ENCODE peak calls at places on chromosomes 16 and 17, in ten cellular contexts. S is mucosa of gallbladder; G is heart right ventricle; Q is HuH-7; H is RCC 7860; A is sigmoid colon; J is stimulated activated CD8-positive, alpha-beta memory T cell treated with anti-CD3 and anti-CD28 coated beads, Interleukin-2, amount 100 ng/mL, for 48 hours; T is posterior cingulate gyrus; I is GM19239; M is lung. P is an unnamed sample.

GRCh38 chr17:71482625-71483024 is 638.2 kb upstream of the SOX9 start:
- DNase-seq in A (no peak), J (no peak), G (no peak), H (no peak), S (no peak), Q (no peak), T (no peak), M (no peak), I (no peak), P (no peak)

GRCh38 chr17:33560165-33560564 is 267.1 kb upstream of the ASIC2 start:
- DNase-seq in H (peak), A (no peak), J (no peak), S (no peak), M (no peak), I (no peak), T (no peak), G (no peak), Q (no peak), P (peak)

GRCh38 chr16:85153656-85154091 is 41.4 kb upstream of the CIBAR2 start:
- DNase-seq in S (no peak), M (no peak), H (no peak), Q (no peak), J (no peak), G (peak), A (no peak), T (no peak), I (no peak), P (no peak)

GRCh38 chr17:34436607-34437006 is 73.6 kb upstream of the CCL1 start:
- DNase-seq in Q (no peak), J (no peak), T (no peak), I (no peak), S (no peak), G (no peak), M (no peak), H (no peak), A (no peak), P (no peak)

GRCh38 chr16:85139888-85140339 is 27.6 kb upstream of the CIBAR2 start:
- DNase-seq in S (no peak), M (no peak), T (no peak), G (no peak), J (no peak), I (no peak), H (no peak), Q (peak), A (no peak), P (no peak)

GRCh38 chr17:39223907-39224777 is 1.6 kb downstream of the STAC2 start:
- DNase-seq in I (no peak), G (no peak), Q (no peak), H (no peak), A (no peak), M (no peak), T (no peak), S (no peak), J (no peak), P (no peak)

GRCh38 chr17:10205549-10206185 is 7.3 kb upstream of the GAS7 start:
- DNase-seq in Q (no peak), G (no peak), M (no peak), T (no peak), J (no peak), S (no peak), H (no peak), A (no peak), I (no peak), P (no peak)

GRCh38 chr17:39738568-39738901 is 797 bp downstream of the GRB7 start:
- DNase-seq in M (no peak), A (no peak), J (no peak), Q (peak), G (no peak), T (no peak), H (no peak), I (peak), S (no peak), P (no peak)

GRCh38 chr16:10871157-10871991 is 5.6 kb upstream of the CIITA start:
- DNase-seq in T (peak), S (peak), M (peak), H (peak), J (peak), G (peak), A (peak), Q (no peak), I (peak), P (peak)

GRCh38 chr16:67926181-67926742 is 5.4 kb downstream of the CTRL start:
- DNase-seq in I (no peak), H (no peak), Q (no peak), M (no peak), G (no peak), S (no peak), J (no peak), A (no peak), T (peak), P (peak)

GRCh38 chr17:62802531-62803205 is 5.4 kb downstream of the MARCHF10 start:
- DNase-seq in J (no peak), S (no peak), G (no peak), T (no peak), A (no peak), I (no peak), M (no peak), Q (no peak), H (peak), P (no peak)

GRCh38 chr16:23836078-23836403 is 258 bp downstream of the PRKCB start:
- DNase-seq in H (no peak), A (no peak), M (no peak), G (no peak), Q (no peak), I (no peak), S (no peak), J (no peak), T (no peak), P (no peak)

GRCh38 chr17:33124185-33124584 is 132.5 kb downstream of the SPACA3 start:
- DNase-seq in H (no peak), M (no peak), J (no peak), S (no peak), I (no peak), Q (no peak), A (no peak), G (no peak), T (no peak), P (no peak)

GRCh38 chr16:72875291-72876036 is 172.5 kb downstream of the ZFHX3 start:
- DNase-seq in G (no peak), A (no peak), M (no peak), I (no peak), Q (peak), S (no peak), T (no peak), H (no peak), J (no peak), P (no peak)

GRCh38 chr16:66273644-66274334 is 92.7 kb upstream of the CDH5 start:
- DNase-seq in M (no peak), H (no peak), Q (no peak), J (no peak), I (no peak), S (no peak), G (no peak), T (no peak), A (no peak), P (peak)

GRCh38 chr17:81422776-81423697 is 27.8 kb downstream of the BAHCC1 start:
- DNase-seq in A (peak), T (no peak), H (peak), S (peak), M (peak), J (no peak), Q (no peak), I (no peak), G (peak), P (peak)

GRCh38 chr17:21532763-21533385 is 156.7 kb downstream of the KCNJ12 start:
- DNase-seq in T (no peak), S (no peak), H (no peak), G (no peak), I (no peak), Q (no peak), M (no peak), A (no peak), J (no peak), P (no peak)

GRCh38 chr16:11245988-11246387 is 10.0 kb downstream of the SOCS1 start:
- DNase-seq in I (no peak), J (no peak), G (no peak), S (no peak), M (no peak), H (no peak), T (no peak), A (no peak), Q (no peak), P (no peak)

GRCh38 chr16:2829501-2830354 is at the start of gene ZG16B:
- DNase-seq in M (no peak), I (no peak), A (no peak), S (peak), G (no peak), J (no peak), T (no peak), H (no peak), Q (no peak), P (peak)

GRCh38 chr16:31404353-31405064 is 11.4 kb downstream of the ITGAD start:
- DNase-seq in I (no peak), H (peak), A (no peak), T (no peak), J (no peak), M (no peak), S (no peak), Q (peak), G (no peak), P (peak)

GRCh38 chr17:56203430-56203829 is 50.2 kb downstream of the ANKFN1 start:
- DNase-seq in H (peak), Q (peak), A (no peak), I (no peak), S (no peak), J (no peak), G (no peak), T (no peak), M (no peak), P (peak)

GRCh38 chr17:57675988-57676387 is 69.1 kb downstream of the CCDC182 start:
- DNase-seq in S (peak), A (no peak), H (no peak), T (no peak), G (no peak), M (peak), I (no peak), Q (no peak), J (no peak), P (no peak)

GRCh38 chr16:4726616-4727015 is 7.5 kb downstream of the ANKS3 start:
- DNase-seq in Q (no peak), H (no peak), J (no peak), T (no peak), G (no peak), I (no peak), A (no peak), M (no peak), S (no peak), P (no peak)

GRCh38 chr16:57794849-57795430 is 7.4 kb downstream of the KIFC3 start:
- DNase-seq in S (no peak), T (no peak), A (peak), G (no peak), J (no peak), H (no peak), Q (no peak), M (no peak), I (no peak), P (no peak)

P was measured in fibroblast of the aortic adventitia.